ENCODE peak calls at places on chromosomes 1 and 21, in five cellular contexts. F is heart right ventricle, N is heart left ventricle, S is tibial artery, A is AG04450. G is an unnamed sample.

GRCh38 chr1:236502972-236503639 is 20.7 kb upstream of the LGALS8 start:
- DNase-seq in F (peak; percentile 41), N (peak; percentile 59), S (no peak), A (peak; percentile 47), G (no peak)

GRCh38 chr21:31108969-31109368 is 70.7 kb upstream of the KRTAP19-8 start:
- DNase-seq in F (no peak), N (no peak), S (no peak), A (no peak), G (no peak)

GRCh38 chr1:204221271-204221670 is 7.5 kb upstream of the GOLT1A start:
- DNase-seq in F (no peak), N (no peak), S (no peak), A (no peak), G (no peak)

GRCh38 chr1:164559342-164560070 is 522 bp downstream of the PBX1 start:
- DNase-seq in F (peak; percentile 49), N (peak; percentile 54), S (peak; percentile 71), A (no peak), G (no peak)

GRCh38 chr1:29655145-29655544 is 418.8 kb downstream of the PTPRU start:
- DNase-seq in F (no peak), N (no peak), S (peak; percentile 34), A (no peak), G (peak; percentile 13)

GRCh38 chr1:7826363-7826762 is 26.5 kb downstream of the UTS2 start:
- DNase-seq in F (no peak), N (no peak), S (no peak), A (no peak), G (no peak)

GRCh38 chr21:21439761-21440160 is 441.6 kb downstream of the NCAM2 start:
- DNase-seq in F (no peak), N (no peak), S (no peak), A (no peak), G (no peak)

GRCh38 chr1:63705058-63705457 is 68.8 kb upstream of the ROR1 start:
- DNase-seq in F (no peak), N (no peak), S (no peak), A (no peak), G (no peak)

GRCh38 chr1:155979525-155980343 is 1.4 kb upstream of the ARHGEF2 start:
- DNase-seq in F (peak; percentile 58), N (peak; percentile 82), S (peak; percentile 90), A (no peak), G (no peak)

GRCh38 chr1:94966033-94966432 is 39.1 kb upstream of the CNN3 start:
- DNase-seq in F (no peak), N (no peak), S (no peak), A (no peak), G (no peak)

GRCh38 chr1:37498872-37499617 is 15.5 kb downstream of the MEAF6 start:
- DNase-seq in F (no peak), N (no peak), S (no peak), A (no peak), G (no peak)

GRCh38 chr1:7470904-7471638 is 300.0 kb upstream of the VAMP3 start:
- DNase-seq in F (peak; percentile 63), N (peak; percentile 92), S (peak; percentile 96), A (peak; percentile 98), G (peak; percentile 8)

GRCh38 chr1:48206371-48206770 is 16.1 kb upstream of the SLC5A9 start:
- DNase-seq in F (no peak), N (no peak), S (no peak), A (no peak), G (no peak)

GRCh38 chr1:245859510-245860114 is 647.5 kb downstream of the SMYD3 start:
- DNase-seq in F (peak; percentile 17), N (no peak), S (no peak), A (no peak), G (no peak)

GRCh38 chr21:32135401-32136363 is 143.2 kb downstream of the MIS18A start:
- DNase-seq in F (no peak), N (no peak), S (no peak), A (no peak), G (peak; percentile 46)

GRCh38 chr1:193322218-193322617 is 135.8 kb upstream of the B3GALT2 start:
- DNase-seq in F (no peak), N (no peak), S (no peak), A (peak; percentile 51), G (no peak)

GRCh38 chr1:151986501-151987190 is 7.0 kb downstream of the S100A10 start:
- DNase-seq in F (no peak), N (no peak), S (no peak), A (no peak), G (no peak)

GRCh38 chr1:51928896-51929295 is 50.4 kb upstream of the NRDC start:
- DNase-seq in F (no peak), N (no peak), S (no peak), A (no peak), G (no peak)

GRCh38 chr1:158527190-158527815 is 26.9 kb downstream of the OR6Y1 start:
- DNase-seq in F (no peak), N (no peak), S (no peak), A (peak; percentile 39), G (no peak)

GRCh38 chr1:17475729-17476128 is 36.3 kb upstream of the RCC2 start:
- DNase-seq in F (no peak), N (peak; percentile 83), S (no peak), A (peak; percentile 27), G (no peak)

GRCh38 chr1:46043491-46044017 is 88.9 kb downstream of the PIK3R3 start:
- DNase-seq in F (no peak), N (no peak), S (no peak), A (no peak), G (peak; percentile 89)

GRCh38 chr1:85612704-85613361 is 32.3 kb downstream of the CCN1 start:
- DNase-seq in F (no peak), N (no peak), S (no peak), A (peak; percentile 85), G (no peak)

GRCh38 chr1:109623601-109624161 is 4.0 kb downstream of the AMPD2 start:
- DNase-seq in F (no peak), N (no peak), S (peak; percentile 70), A (no peak), G (no peak)

GRCh38 chr1:232193451-232193783 is 436.5 kb downstream of the SIPA1L2 start:
- DNase-seq in F (no peak), N (no peak), S (no peak), A (no peak), G (no peak)

GRCh38 chr1:171334024-171334423 is 20.0 kb downstream of the FMO4 start:
- DNase-seq in F (no peak), N (no peak), S (no peak), A (no peak), G (no peak)

GRCh38 chr1:10101929-10102328 is 69.2 kb downstream of the UBE4B start:
- DNase-seq in F (no peak), N (no peak), S (no peak), A (no peak), G (no peak)

GRCh38 chr1:9859252-9860014 is 35.7 kb upstream of the CLSTN1 start:
- DNase-seq in F (no peak), N (peak; percentile 27), S (no peak), A (no peak), G (no peak)

GRCh38 chr1:50959303-50959912 is 659 bp downstream of the FAF1 start:
- DNase-seq in F (no peak), N (no peak), S (no peak), A (no peak), G (no peak)

GRCh38 chr1:200894712-200895447 is at the start of gene INAVA:
- DNase-seq in F (no peak), N (no peak), S (no peak), A (no peak), G (no peak)

GRCh38 chr1:200897188-200897710 is 2.5 kb downstream of the INAVA start:
- DNase-seq in F (no peak), N (no peak), S (no peak), A (no peak), G (no peak)

GRCh38 chr1:200896571-200897187 is 2.0 kb downstream of the INAVA start:
- DNase-seq in F (no peak), N (no peak), S (no peak), A (no peak), G (no peak)

GRCh38 chr1:200895801-200896570 is 1.3 kb downstream of the INAVA start:
- DNase-seq in F (no peak), N (no peak), S (no peak), A (no peak), G (no peak)

DNA sequence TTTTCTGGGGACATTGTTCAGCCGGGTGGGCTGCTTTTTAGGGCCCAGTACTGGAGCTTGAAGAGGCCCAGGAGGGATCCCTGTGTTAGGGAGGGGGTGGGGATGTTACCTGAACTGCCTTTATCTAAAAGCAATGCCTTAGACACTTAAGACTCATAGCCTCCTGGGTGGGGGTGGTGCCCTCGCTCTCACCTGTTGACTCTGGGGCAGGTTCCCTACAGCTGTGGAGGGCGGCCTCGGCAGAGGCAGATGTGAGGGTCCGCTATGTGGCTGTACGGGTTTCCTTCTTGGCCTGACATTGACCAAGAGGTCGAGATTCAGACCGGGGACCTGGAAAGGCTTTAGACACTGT is 724 bp downstream of the INAVA start:
- DNase-seq in F (no peak), N (no peak), S (no peak), A (no peak), G (no peak)
- H3K4me3 ChIP-seq in F (no peak overlapping the region), N (no peak overlapping the region), S (no peak overlapping the region), A (no peak overlapping the region), G (no peak overlapping the region)

GRCh38 chr21:35563885-35564451 is 496.4 kb downstream of the SETD4 start:
- DNase-seq in F (peak; percentile 49), N (peak; percentile 83), S (peak; percentile 69), A (peak; percentile 77), G (no peak)
- H3K4me3 ChIP-seq in F (no peak overlapping the region), N (no peak overlapping the region), S (no peak overlapping the region), A (peak overlapping the region; percentile 26), G (no peak overlapping the region)

DNA sequence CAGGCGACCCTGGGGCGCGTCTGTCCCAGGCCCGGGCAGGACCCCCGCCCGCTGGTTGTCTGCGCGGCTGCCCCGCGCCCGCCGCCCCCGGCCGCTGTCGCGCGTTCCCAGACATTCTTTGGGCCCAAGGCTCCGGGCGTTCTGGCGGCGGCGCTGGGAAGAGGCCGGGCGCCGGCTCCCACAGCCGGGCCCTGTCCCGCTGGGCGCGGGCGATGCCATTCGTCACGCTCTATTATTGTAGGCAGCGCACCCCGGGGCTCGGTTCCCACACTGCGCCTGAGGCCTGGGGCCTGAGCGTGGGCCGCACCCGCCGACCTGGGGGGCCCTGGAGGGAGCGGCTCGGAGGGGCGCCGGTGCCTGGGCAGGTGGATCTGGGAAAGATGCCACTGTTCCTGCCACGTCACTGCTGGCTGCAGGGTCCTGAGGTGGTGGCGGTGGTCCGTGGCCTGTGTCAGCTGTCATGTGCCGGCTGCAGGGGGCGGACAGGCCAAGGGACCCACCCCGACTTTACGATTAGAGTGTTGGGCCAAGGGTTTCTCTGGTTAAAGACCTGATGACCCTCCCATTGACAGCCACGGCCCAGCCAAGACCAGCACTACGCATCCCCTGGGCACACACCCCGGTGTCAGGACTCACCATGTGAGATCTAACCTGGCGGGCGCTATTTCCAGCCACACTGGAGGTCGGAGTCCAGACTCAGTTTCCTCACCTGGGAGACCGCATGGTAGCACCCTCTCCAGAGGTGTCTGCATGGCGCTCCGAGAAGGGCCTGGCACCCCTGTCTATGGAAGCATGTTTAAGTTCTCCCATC is 55.1 kb upstream of the ADARB1 start:
- DNase-seq in F (peak; percentile 33), N (peak; percentile 50), S (peak; percentile 93), A (no peak), G (no peak)
- H3K4me3 ChIP-seq in F (peak overlapping the region; percentile 38), N (peak overlapping the region; percentile 38), S (peak overlapping the region; percentile 61), A (no peak overlapping the region), G (no peak overlapping the region)

DNA sequence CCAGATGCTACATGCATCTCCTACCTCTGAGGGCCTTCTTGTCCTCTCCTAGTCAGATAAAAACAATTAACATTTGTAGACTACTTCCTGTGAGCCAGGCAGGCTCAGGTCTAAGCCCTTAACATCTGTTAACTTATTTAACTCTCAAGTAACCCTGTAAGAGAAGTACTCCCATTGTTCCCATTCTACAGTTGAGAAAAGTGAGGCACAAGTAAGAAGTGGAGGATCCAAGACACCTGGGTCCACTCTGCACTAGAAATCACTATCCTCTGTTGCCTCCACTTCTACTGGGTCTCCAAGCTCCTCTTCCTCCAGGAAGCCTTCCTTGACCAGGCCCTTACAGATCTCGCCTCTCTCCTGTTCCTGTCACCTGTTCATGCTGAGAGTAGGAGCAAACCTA is 9.7 kb downstream of the C1orf216 start:
- DNase-seq in F (no peak), N (no peak), S (no peak), A (no peak), G (no peak)
- H3K4me3 ChIP-seq in F (no peak overlapping the region), N (no peak overlapping the region), S (no peak overlapping the region), A (no peak overlapping the region), G (no peak overlapping the region)

G was measured in GM12864.